ENCODE peak calls at places on chromosomes 16 and 17, in six cellular contexts. L is ovary, H is IMR-90, X is A549, Q is sigmoid colon, J is erythroblast. A is an unnamed sample.

GRCh38 chr17:60333628-60334031 is 58.3 kb downstream of the USP32 start:
- DNase-seq in L (no peak), H (peak; percentile 36), X (no peak), Q (no peak), J (no peak), A (no peak)

GRCh38 chr16:11232852-11233726 is 22.9 kb downstream of the SOCS1 start:
- DNase-seq in L (no peak), H (no peak), X (no peak), Q (no peak), J (peak; percentile 88), A (no peak)

GRCh38 chr16:3161235-3162018 is 26.6 kb upstream of the OR1F1 start:
- DNase-seq in L (no peak), H (no peak), X (peak; percentile 81), Q (peak; percentile 53), J (no peak), A (no peak)

GRCh38 chr16:9929313-9929712 is 252.9 kb downstream of the GRIN2A start:
- DNase-seq in L (no peak), H (no peak), X (no peak), Q (no peak), J (no peak), A (no peak)

GRCh38 chr16:14562691-14563491 is 67.2 kb downstream of the PARN start:
- DNase-seq in L (no peak), H (peak; percentile 26), X (peak; percentile 73), Q (peak; percentile 68), J (no peak), A (no peak)

GRCh38 chr16:76941091-76941490 is 249.9 kb upstream of the MON1B start:
- DNase-seq in L (no peak), H (peak; percentile 26), X (no peak), Q (no peak), J (no peak), A (no peak)

GRCh38 chr17:47700471-47701449 is 6.8 kb downstream of the TBKBP1 start:
- DNase-seq in L (peak; percentile 30), H (no peak), X (no peak), Q (no peak), J (no peak), A (no peak)

GRCh38 chr16:48546774-48547173 is 63.2 kb downstream of the N4BP1 start:
- DNase-seq in L (no peak), H (no peak), X (no peak), Q (no peak), J (no peak), A (no peak)

GRCh38 chr17:46851029-46851741 is at the start of gene WNT9B:
- DNase-seq in L (no peak), H (no peak), X (peak; percentile 44), Q (no peak), J (no peak), A (no peak)

GRCh38 chr17:8766731-8767130 is 8.4 kb upstream of the SPDYE4 start:
- DNase-seq in L (no peak), H (no peak), X (no peak), Q (no peak), J (no peak), A (no peak)

GRCh38 chr17:7097940-7098339 is 16.7 kb downstream of the ASGR2 start:
- DNase-seq in L (no peak), H (peak; percentile 7), X (no peak), Q (no peak), J (no peak), A (no peak)

GRCh38 chr17:1179635-1180433 is at the start of gene ABR:
- DNase-seq in L (peak; percentile 84), H (peak; percentile 26), X (no peak), Q (peak; percentile 83), J (no peak), A (peak; percentile 59)

GRCh38 chr17:67245694-67246397 is 850 bp upstream of the HELZ start:
- DNase-seq in L (peak; percentile 59), H (no peak), X (peak; percentile 17), Q (no peak), J (peak; percentile 22), A (no peak)

GRCh38 chr17:79002291-79002690 is 7.3 kb downstream of the CANT1 start:
- DNase-seq in L (peak; percentile 25), H (no peak), X (no peak), Q (peak; percentile 38), J (no peak), A (no peak)

GRCh38 chr17:8798176-8799000 is 777 bp downstream of the MFSD6L start:
- DNase-seq in L (no peak), H (no peak), X (no peak), Q (no peak), J (no peak), A (no peak)

GRCh38 chr17:39769974-39770587 is 32.3 kb downstream of the GRB7 start:
- DNase-seq in L (no peak), H (peak; percentile 32), X (no peak), Q (no peak), J (no peak), A (no peak)

GRCh38 chr16:72840591-72841381 is 207.1 kb downstream of the ZFHX3 start:
- DNase-seq in L (no peak), H (peak; percentile 40), X (no peak), Q (no peak), J (no peak), A (no peak)

GRCh38 chr16:11792404-11793260 is 4.4 kb downstream of the ZC3H7A start:
- DNase-seq in L (no peak), H (no peak), X (no peak), Q (no peak), J (no peak), A (no peak)

GRCh38 chr16:30656388-30656787 is 1.8 kb upstream of the FBRS start:
- DNase-seq in L (no peak), H (no peak), X (no peak), Q (no peak), J (no peak), A (no peak)

GRCh38 chr17:66474258-66474657 is 171.8 kb downstream of the PRKCA start:
- DNase-seq in L (no peak), H (no peak), X (no peak), Q (no peak), J (no peak), A (no peak)

GRCh38 chr16:85391769-85392583 is 221.1 kb upstream of the GSE1 start:
- DNase-seq in L (peak; percentile 30), H (peak; percentile 17), X (no peak), Q (peak; percentile 62), J (no peak), A (no peak)

GRCh38 chr17:14330492-14330920 is 29.6 kb downstream of the HS3ST3B1 start:
- DNase-seq in L (peak; percentile 41), H (no peak), X (no peak), Q (no peak), J (no peak), A (no peak)

GRCh38 chr17:76586741-76587487 is 1.3 kb upstream of the ST6GALNAC2 start:
- DNase-seq in L (no peak), H (no peak), X (no peak), Q (no peak), J (no peak), A (no peak)

GRCh38 chr17:64016974-64017373 is 3.5 kb downstream of the ICAM2 start:
- DNase-seq in L (no peak), H (no peak), X (no peak), Q (no peak), J (no peak), A (no peak)

GRCh38 chr17:64019486-64020067 is 856 bp downstream of the ICAM2 start:
- DNase-seq in L (no peak), H (no peak), X (no peak), Q (peak; percentile 12), J (no peak), A (no peak)

GRCh38 chr17:64022631-64023063 is 2.2 kb upstream of the ICAM2 start:
- DNase-seq in L (no peak), H (no peak), X (no peak), Q (peak; percentile 32), J (peak; percentile 85), A (no peak)

GRCh38 chr17:64017381-64017980 is 3.0 kb downstream of the ICAM2 start:
- DNase-seq in L (no peak), H (no peak), X (no peak), Q (no peak), J (no peak), A (no peak)

GRCh38 chr17:64020068-64020766 is at the start of gene ICAM2:
- DNase-seq in L (no peak), H (no peak), X (no peak), Q (peak; percentile 79), J (peak; percentile 72), A (no peak)
- TF ChIP-seq POLR2A in L (no peak), H (no peak), X (no peak), Q (peak; percentile 7), J (peak; percentile 88), A (no peak)

DNA sequence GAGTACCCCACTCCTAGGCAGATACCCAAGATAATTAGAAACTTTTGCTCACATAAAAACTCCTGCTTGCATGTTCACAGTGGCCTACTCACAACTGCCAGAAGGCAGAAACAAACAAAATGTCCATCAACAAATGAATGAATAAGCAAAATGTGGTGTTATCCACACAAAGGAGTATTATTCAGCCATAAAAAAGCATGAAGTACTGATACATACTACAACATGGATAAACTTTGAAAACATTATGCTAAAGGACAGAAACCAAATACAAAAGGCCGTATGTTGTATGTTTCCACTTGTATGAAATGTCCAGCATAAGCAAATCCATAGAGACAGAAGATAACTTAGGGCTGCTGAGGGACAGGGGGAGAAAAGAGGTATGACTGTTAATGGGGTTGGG is 1.9 kb downstream of the HSDL1 start:
- DNase-seq in L (no peak), H (no peak), X (no peak), Q (no peak), J (no peak), A (no peak)
- TF ChIP-seq POLR2A in L (no peak), H (no peak), X (no peak), Q (no peak), J (no peak), A (no peak)

GRCh38 chr17:5510776-5511175 is 24.4 kb downstream of the MIS12 start:
- DNase-seq in L (no peak), H (no peak), X (no peak), Q (no peak), J (no peak), A (no peak)

GRCh38 chr17:5513610-5514009 is 27.2 kb downstream of the MIS12 start:
- DNase-seq in L (no peak), H (no peak), X (no peak), Q (no peak), J (no peak), A (no peak)

GRCh38 chr17:5514976-5515375 is 28.6 kb downstream of the MIS12 start:
- DNase-seq in L (no peak), H (no peak), X (no peak), Q (no peak), J (no peak), A (no peak)

GRCh38 chr17:5516060-5516792 is 29.9 kb downstream of the MIS12 start:
- DNase-seq in L (no peak), H (peak; percentile 100), X (peak; percentile 88), Q (no peak), J (no peak), A (peak; percentile 84)
- TF ChIP-seq POLR2A in L (no peak), H (no peak), X (no peak), Q (no peak), J (no peak), A (no peak)

DNA sequence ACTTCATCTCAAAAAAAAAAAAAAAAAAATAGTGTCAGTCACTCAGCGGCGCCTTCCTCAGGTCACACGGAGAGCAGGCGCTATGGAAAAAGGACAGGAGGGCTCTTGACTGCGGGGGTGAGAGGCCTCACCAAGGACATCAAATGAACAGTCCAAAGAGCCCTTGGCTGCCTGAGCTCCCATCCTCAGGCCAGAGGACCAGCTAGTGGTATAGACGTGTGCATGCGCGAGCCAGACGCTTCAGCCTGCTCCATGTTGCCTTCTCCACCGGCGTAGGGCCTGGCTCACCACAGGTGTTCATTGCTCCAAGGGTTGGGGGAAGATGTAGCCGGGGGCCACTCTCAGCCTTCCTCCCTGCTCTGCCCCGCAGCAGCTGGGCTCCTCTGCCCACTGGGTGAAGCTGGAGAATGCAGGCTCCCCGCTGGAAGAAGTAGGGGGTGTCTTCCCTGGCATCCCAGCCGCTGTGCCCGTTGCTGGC is 65.8 kb upstream of the PLCG2 start:
- DNase-seq in L (no peak), H (no peak), X (peak; percentile 44), Q (no peak), J (no peak), A (no peak)
- TF ChIP-seq POLR2A in L (no peak), H (no peak), X (no peak), Q (no peak), J (no peak), A (no peak)